ENCODE peak calls at places on chromosome 18, in five cellular contexts. C, E, L, V and I are unnamed samples.

GRCh38 chr18:45014047-45014501 is 333.4 kb downstream of the SETBP1 start:
- DNase-seq in L (no peak), C (no peak), E (no peak), V (peak), I (no peak)

GRCh38 chr18:27315001-27315400 is 129.9 kb upstream of the CHST9 start:
- DNase-seq in E (no peak), C (no peak), L (no peak), V (no peak), I (no peak)

GRCh38 chr18:36441872-36442271 is 144.4 kb downstream of the FHOD3 start:
- DNase-seq in C (no peak), V (no peak), L (no peak), E (no peak), I (no peak)

GRCh38 chr18:28087173-28087563 is 89.8 kb downstream of the CDH2 start:
- DNase-seq in E (peak), V (no peak), L (no peak), C (no peak), I (no peak)

GRCh38 chr18:3213231-3214059 is 6.3 kb downstream of the MYOM1 start:
- DNase-seq in C (no peak), L (no peak), V (no peak), E (no peak), I (peak)

GRCh38 chr18:13223341-13224148 is 5.0 kb downstream of the LDLRAD4 start:
- DNase-seq in E (no peak), V (no peak), C (no peak), L (no peak), I (peak)

GRCh38 chr18:63317982-63318881 is 1.3 kb downstream of the BCL2 start:
- DNase-seq in E (no peak), C (peak), L (peak), V (no peak), I (peak)

GRCh38 chr18:11808001-11808855 is 43.0 kb upstream of the CHMP1B start:
- DNase-seq in E (peak), V (peak), L (no peak), C (no peak), I (no peak)

GRCh38 chr18:30004977-30005376 is 1037.6 kb downstream of the DSC3 start:
- DNase-seq in E (no peak), L (no peak), V (no peak), C (no peak), I (no peak)

GRCh38 chr18:46705521-46705920 is 48.5 kb upstream of the LOXHD1 start:
- DNase-seq in L (no peak), E (no peak), V (no peak), C (no peak), I (no peak)

GRCh38 chr18:36149514-36150289 is 20.0 kb downstream of the ELP2 start:
- DNase-seq in C (no peak), E (no peak), V (no peak), L (no peak), I (no peak)

GRCh38 chr18:61831071-61831470 is 61.7 kb downstream of the RNF152 start:
- DNase-seq in V (no peak), E (no peak), C (no peak), L (no peak), I (no peak)

GRCh38 chr18:3985664-3986063 is 469.4 kb downstream of the DLGAP1 start:
- DNase-seq in C (no peak), L (no peak), E (no peak), V (no peak), I (no peak)

GRCh38 chr18:44536041-44536440 is 144.6 kb upstream of the SETBP1 start:
- DNase-seq in V (no peak), C (no peak), L (no peak), E (no peak), I (no peak)

GRCh38 chr18:54149078-54149697 is 75.3 kb downstream of the MBD2 start:
- DNase-seq in E (peak), C (no peak), V (peak), L (no peak), I (no peak)
- H3K4me3 ChIP-seq in E (no peak), C (no peak), V (peak), L (no peak), I (no peak)

GRCh38 chr18:22164337-22165048 is 4.9 kb upstream of the GATA6 start:
- DNase-seq in E (no peak), C (no peak), L (no peak), V (no peak), I (no peak)
- H3K4me3 ChIP-seq in E (no peak), C (peak), L (peak), V (no peak), I (no peak)

GRCh38 chr18:66558773-66559172 is 45.1 kb downstream of the CDH19 start:
- DNase-seq in C (no peak), E (no peak), V (no peak), L (no peak), I (no peak)
- H3K4me3 ChIP-seq in C (no peak), E (no peak), V (no peak), L (no peak), I (no peak)

GRCh38 chr18:79872852-79873444 is 75.2 kb downstream of the KCNG2 start:
- DNase-seq in V (no peak), C (no peak), E (no peak), L (no peak), I (no peak)
- H3K4me3 ChIP-seq in V (no peak), C (no peak), E (no peak), L (no peak), I (no peak)

GRCh38 chr18:34738173-34738894 is 28.2 kb downstream of the DTNA start:
- DNase-seq in C (no peak), E (peak), L (no peak), V (no peak), I (no peak)
- H3K4me3 ChIP-seq in C (no peak), E (no peak), L (no peak), V (no peak), I (no peak)

DNA sequence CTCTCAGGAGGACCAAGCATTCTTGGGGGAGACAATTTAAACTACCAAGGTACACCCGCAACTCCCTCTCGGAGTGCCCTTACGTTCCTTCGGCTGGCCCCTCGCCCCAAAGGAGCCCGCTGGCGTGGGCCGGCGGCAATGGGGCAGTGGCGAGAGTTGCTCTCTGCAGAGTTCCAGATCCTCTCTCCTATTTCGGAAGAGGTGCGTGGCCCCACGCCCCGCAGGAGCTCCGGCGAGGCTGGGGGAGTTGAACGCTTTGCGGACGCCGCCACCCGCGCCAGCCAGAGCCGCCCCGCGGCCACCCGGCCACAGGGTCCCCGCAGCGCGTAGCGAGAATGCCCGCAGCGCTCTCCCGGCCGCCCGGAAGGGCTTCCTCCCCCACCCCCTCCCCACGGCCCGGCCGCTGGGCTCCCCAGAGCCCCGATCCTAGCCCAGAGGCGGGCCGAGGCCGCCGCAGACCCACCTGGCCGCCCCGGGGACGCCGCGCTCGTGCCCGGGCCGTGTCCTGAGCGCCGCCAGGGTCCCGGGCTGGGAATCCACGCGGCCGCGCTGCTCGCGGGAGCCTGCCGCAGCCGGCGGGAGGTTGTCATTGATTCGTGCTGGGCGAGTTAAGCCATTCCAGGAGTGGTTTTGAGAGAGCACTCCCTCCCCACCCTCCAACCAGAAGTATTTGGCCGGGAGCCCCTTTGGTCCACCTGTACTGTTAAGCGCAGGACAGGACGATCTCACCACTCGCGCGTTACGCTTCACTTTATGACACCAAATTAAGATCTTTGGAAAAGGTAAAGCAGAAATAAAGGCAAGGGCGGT is 206.3 kb upstream of the SMAD2 start:
- DNase-seq in V (peak), C (peak), L (no peak), E (no peak), I (peak)
- H3K4me3 ChIP-seq in V (peak), C (peak), L (peak), E (no peak), I (peak)

GRCh38 chr18:65057439-65058083 is 693.3 kb upstream of the CDH7 start:
- DNase-seq in C (no peak), E (no peak), L (no peak), V (no peak), I (no peak)
- H3K4me3 ChIP-seq in C (peak), E (no peak), L (no peak), V (peak), I (no peak)

DNA sequence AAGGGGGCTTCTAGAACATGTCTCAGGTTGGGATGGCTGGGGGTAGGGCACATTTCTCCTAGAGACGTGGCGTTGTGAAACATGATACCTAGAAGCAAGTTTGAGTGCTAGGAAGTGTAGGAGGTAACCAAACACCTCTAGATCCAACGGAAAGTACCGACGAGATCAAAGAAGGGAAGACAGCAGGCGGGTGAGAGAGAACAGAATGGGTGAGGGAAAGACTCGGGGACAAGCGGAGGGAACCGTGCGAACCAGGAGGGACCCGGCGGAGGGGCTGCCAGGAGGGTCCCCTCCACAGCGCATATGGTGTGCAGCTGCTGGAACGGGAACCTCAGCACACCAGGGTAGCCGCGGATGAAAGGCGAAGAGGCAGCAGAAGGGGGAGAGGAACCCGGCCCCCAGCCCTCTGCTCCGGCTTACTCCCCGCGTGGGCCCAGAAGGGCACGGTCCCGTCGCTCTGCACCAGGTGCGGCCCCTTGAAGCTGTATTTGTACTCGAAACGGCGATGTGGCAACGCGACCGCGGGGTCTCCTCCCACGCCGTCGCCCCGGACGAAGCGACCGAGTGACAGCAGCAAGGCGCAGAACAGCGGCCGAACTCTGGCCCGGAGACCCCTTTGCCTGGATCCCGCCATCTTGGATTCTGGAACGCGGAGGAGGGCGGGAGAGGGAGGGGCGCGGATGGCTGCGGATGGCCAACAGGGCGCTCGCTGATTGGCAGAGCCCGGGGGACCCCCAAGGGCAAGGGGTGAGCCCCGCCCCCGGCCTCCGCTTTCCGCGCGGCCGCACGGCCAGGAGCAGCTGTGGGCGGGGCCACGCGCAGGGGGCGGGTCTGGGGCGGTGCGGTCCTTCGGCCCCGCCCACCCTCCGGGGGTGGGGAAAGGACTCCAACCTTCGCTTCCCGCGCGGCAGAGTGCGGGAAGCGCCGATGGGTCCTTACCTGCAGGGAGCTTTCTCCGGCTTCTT is at the start of gene LMAN1:
- DNase-seq in C (peak), E (peak), L (peak), V (peak), I (peak)
- H3K4me3 ChIP-seq in C (peak), E (peak), L (peak), V (peak), I (peak)